ENCODE peak calls at places on chromosomes 1 and 21, in ten cellular contexts. One of them, this sample, is unnamed.

GRCh38 chr1:169670836-169671235 is 40.6 kb downstream of the SELL start:
- DNase-seq in GM12865: no peak
- DNase-seq in cardiac fibroblast: no peak
- DNase-seq in HCT116: no peak
- DNase-seq in fibroblast of the aortic adventitia: no peak
- DNase-seq in body of pancreas: no peak
- DNase-seq in right lobe of liver: no peak
- DNase-seq in testis: no peak
- DNase-seq in thoracic aorta: no peak
- DNase-seq in MM.1S: no peak
- DNase-seq in this sample: no peak

GRCh38 chr1:31848381-31848897 is 32.6 kb upstream of the SPOCD1 start:
- DNase-seq in right lobe of liver: no peak
- DNase-seq in testis: no peak
- DNase-seq in fibroblast of the aortic adventitia: no peak
- DNase-seq in HCT116: no peak
- DNase-seq in MM.1S: peak
- DNase-seq in body of pancreas: no peak
- DNase-seq in GM12865: peak
- DNase-seq in thoracic aorta: no peak
- DNase-seq in cardiac fibroblast: no peak
- DNase-seq in this sample: no peak

GRCh38 chr1:39317910-39318633 is 113.6 kb downstream of the MACF1 start:
- DNase-seq in HCT116: no peak
- DNase-seq in cardiac fibroblast: peak
- DNase-seq in GM12865: no peak
- DNase-seq in testis: no peak
- DNase-seq in thoracic aorta: no peak
- DNase-seq in body of pancreas: no peak
- DNase-seq in right lobe of liver: no peak
- DNase-seq in fibroblast of the aortic adventitia: no peak
- DNase-seq in MM.1S: no peak
- DNase-seq in this sample: no peak

GRCh38 chr1:225426395-225427248 is 1.2 kb downstream of the LBR start:
- DNase-seq in thoracic aorta: no peak
- DNase-seq in cardiac fibroblast: peak
- DNase-seq in fibroblast of the aortic adventitia: peak
- DNase-seq in GM12865: peak
- DNase-seq in body of pancreas: peak
- DNase-seq in HCT116: no peak
- DNase-seq in testis: peak
- DNase-seq in MM.1S: peak
- DNase-seq in right lobe of liver: peak
- DNase-seq in this sample: peak

GRCh38 chr1:148374101-148374500 is 109.0 kb downstream of the PPIAL4G start:
- DNase-seq in thoracic aorta: no peak
- DNase-seq in MM.1S: no peak
- DNase-seq in cardiac fibroblast: no peak
- DNase-seq in HCT116: no peak
- DNase-seq in body of pancreas: no peak
- DNase-seq in GM12865: no peak
- DNase-seq in fibroblast of the aortic adventitia: no peak
- DNase-seq in testis: no peak
- DNase-seq in right lobe of liver: no peak
- DNase-seq in this sample: no peak

GRCh38 chr21:41642399-41642798 is 124.5 kb downstream of the RIPK4 start:
- DNase-seq in MM.1S: no peak
- DNase-seq in thoracic aorta: no peak
- DNase-seq in right lobe of liver: peak
- DNase-seq in fibroblast of the aortic adventitia: peak
- DNase-seq in HCT116: no peak
- DNase-seq in body of pancreas: no peak
- DNase-seq in GM12865: no peak
- DNase-seq in cardiac fibroblast: no peak
- DNase-seq in testis: no peak
- DNase-seq in this sample: no peak

GRCh38 chr21:38819719-38820147 is 14.0 kb downstream of the ETS2 start:
- DNase-seq in fibroblast of the aortic adventitia: peak
- DNase-seq in MM.1S: no peak
- DNase-seq in cardiac fibroblast: peak
- DNase-seq in thoracic aorta: no peak
- DNase-seq in body of pancreas: no peak
- DNase-seq in GM12865: no peak
- DNase-seq in HCT116: peak
- DNase-seq in right lobe of liver: peak
- DNase-seq in testis: no peak
- DNase-seq in this sample: peak

GRCh38 chr1:186404454-186405051 is 28.9 kb downstream of the ODR4 start:
- DNase-seq in cardiac fibroblast: peak
- DNase-seq in testis: no peak
- DNase-seq in body of pancreas: no peak
- DNase-seq in thoracic aorta: no peak
- DNase-seq in fibroblast of the aortic adventitia: peak
- DNase-seq in right lobe of liver: no peak
- DNase-seq in GM12865: peak
- DNase-seq in MM.1S: peak
- DNase-seq in HCT116: no peak
- DNase-seq in this sample: peak

GRCh38 chr1:3976821-3977220 is 76.7 kb upstream of the C1orf174 start:
- DNase-seq in HCT116: no peak
- DNase-seq in thoracic aorta: no peak
- DNase-seq in fibroblast of the aortic adventitia: no peak
- DNase-seq in body of pancreas: no peak
- DNase-seq in testis: no peak
- DNase-seq in MM.1S: no peak
- DNase-seq in cardiac fibroblast: no peak
- DNase-seq in GM12865: no peak
- DNase-seq in right lobe of liver: no peak
- DNase-seq in this sample: no peak

GRCh38 chr1:198776602-198777029 is 137.8 kb downstream of the PTPRC start:
- DNase-seq in fibroblast of the aortic adventitia: peak
- DNase-seq in right lobe of liver: peak
- DNase-seq in testis: peak
- DNase-seq in GM12865: no peak
- DNase-seq in cardiac fibroblast: peak
- DNase-seq in HCT116: no peak
- DNase-seq in MM.1S: no peak
- DNase-seq in thoracic aorta: no peak
- DNase-seq in body of pancreas: peak
- DNase-seq in this sample: peak

GRCh38 chr1:222996307-222996983 is 146.6 kb downstream of the TLR5 start:
- DNase-seq in cardiac fibroblast: no peak
- DNase-seq in fibroblast of the aortic adventitia: no peak
- DNase-seq in right lobe of liver: no peak
- DNase-seq in testis: no peak
- DNase-seq in body of pancreas: no peak
- DNase-seq in HCT116: no peak
- DNase-seq in MM.1S: no peak
- DNase-seq in GM12865: no peak
- DNase-seq in thoracic aorta: no peak
- DNase-seq in this sample: no peak

GRCh38 chr1:54927475-54928240 is 40.7 kb upstream of the DHCR24 start:
- DNase-seq in HCT116: no peak
- DNase-seq in testis: peak
- DNase-seq in thoracic aorta: no peak
- DNase-seq in body of pancreas: peak
- DNase-seq in GM12865: no peak
- DNase-seq in MM.1S: no peak
- DNase-seq in fibroblast of the aortic adventitia: peak
- DNase-seq in right lobe of liver: no peak
- DNase-seq in cardiac fibroblast: peak
- DNase-seq in this sample: peak

GRCh38 chr21:45293214-45293725 is 5.6 kb upstream of the POFUT2 start:
- DNase-seq in GM12865: no peak
- DNase-seq in fibroblast of the aortic adventitia: peak
- DNase-seq in HCT116: no peak
- DNase-seq in testis: peak
- DNase-seq in MM.1S: no peak
- DNase-seq in body of pancreas: no peak
- DNase-seq in right lobe of liver: peak
- DNase-seq in thoracic aorta: no peak
- DNase-seq in cardiac fibroblast: peak
- DNase-seq in this sample: no peak

GRCh38 chr1:61120307-61120840 is 38.0 kb downstream of the NFIA start:
- DNase-seq in thoracic aorta: no peak
- DNase-seq in testis: no peak
- DNase-seq in GM12865: no peak
- DNase-seq in body of pancreas: no peak
- DNase-seq in MM.1S: no peak
- DNase-seq in fibroblast of the aortic adventitia: peak
- DNase-seq in cardiac fibroblast: peak
- DNase-seq in right lobe of liver: no peak
- DNase-seq in HCT116: no peak
- DNase-seq in this sample: no peak

GRCh38 chr1:67833595-67833926 is 294 bp upstream of the GNG12 start:
- DNase-seq in HCT116: no peak
- DNase-seq in cardiac fibroblast: peak
- DNase-seq in body of pancreas: no peak
- DNase-seq in thoracic aorta: no peak
- DNase-seq in fibroblast of the aortic adventitia: peak
- DNase-seq in MM.1S: no peak
- DNase-seq in testis: peak
- DNase-seq in GM12865: no peak
- DNase-seq in right lobe of liver: no peak
- DNase-seq in this sample: peak

GRCh38 chr1:173715538-173715844 is 710 bp downstream of the KLHL20 start:
- DNase-seq in fibroblast of the aortic adventitia: no peak
- DNase-seq in thoracic aorta: no peak
- DNase-seq in HCT116: no peak
- DNase-seq in testis: no peak
- DNase-seq in right lobe of liver: no peak
- DNase-seq in MM.1S: no peak
- DNase-seq in GM12865: no peak
- DNase-seq in body of pancreas: no peak
- DNase-seq in cardiac fibroblast: no peak
- DNase-seq in this sample: no peak

GRCh38 chr1:47578026-47578861 is 140.4 kb downstream of the FOXD2 start:
- DNase-seq in HCT116: no peak
- DNase-seq in thoracic aorta: no peak
- DNase-seq in body of pancreas: no peak
- DNase-seq in GM12865: no peak
- DNase-seq in MM.1S: no peak
- DNase-seq in right lobe of liver: no peak
- DNase-seq in fibroblast of the aortic adventitia: no peak
- DNase-seq in cardiac fibroblast: no peak
- DNase-seq in testis: peak
- DNase-seq in this sample: peak

GRCh38 chr21:44920694-44921604 is at the start of gene ITGB2:
- DNase-seq in right lobe of liver: peak
- DNase-seq in cardiac fibroblast: no peak
- DNase-seq in body of pancreas: no peak
- DNase-seq in fibroblast of the aortic adventitia: no peak
- DNase-seq in HCT116: no peak
- DNase-seq in MM.1S: no peak
- DNase-seq in testis: no peak
- DNase-seq in GM12865: peak
- DNase-seq in thoracic aorta: no peak
- DNase-seq in this sample: no peak

GRCh38 chr1:240190881-240191385 is 99.2 kb downstream of the FMN2 start:
- DNase-seq in HCT116: no peak
- DNase-seq in testis: no peak
- DNase-seq in MM.1S: peak
- DNase-seq in fibroblast of the aortic adventitia: peak
- DNase-seq in right lobe of liver: no peak
- DNase-seq in body of pancreas: no peak
- DNase-seq in thoracic aorta: no peak
- DNase-seq in GM12865: peak
- DNase-seq in cardiac fibroblast: peak
- DNase-seq in this sample: peak

GRCh38 chr1:204095248-204095640 is 22.3 kb downstream of the SOX13 start:
- DNase-seq in thoracic aorta: no peak
- DNase-seq in MM.1S: no peak
- DNase-seq in body of pancreas: no peak
- DNase-seq in HCT116: no peak
- DNase-seq in GM12865: no peak
- DNase-seq in right lobe of liver: no peak
- DNase-seq in cardiac fibroblast: no peak
- DNase-seq in testis: no peak
- DNase-seq in fibroblast of the aortic adventitia: no peak
- DNase-seq in this sample: no peak

GRCh38 chr1:91383461-91383860 is 21.2 kb downstream of the HFM1 start:
- DNase-seq in GM12865: no peak
- DNase-seq in thoracic aorta: no peak
- DNase-seq in cardiac fibroblast: no peak
- DNase-seq in fibroblast of the aortic adventitia: peak
- DNase-seq in testis: no peak
- DNase-seq in right lobe of liver: no peak
- DNase-seq in body of pancreas: no peak
- DNase-seq in MM.1S: no peak
- DNase-seq in HCT116: no peak
- DNase-seq in this sample: no peak

GRCh38 chr1:91381844-91382243 is 22.8 kb downstream of the HFM1 start:
- DNase-seq in testis: no peak
- DNase-seq in thoracic aorta: no peak
- DNase-seq in GM12865: no peak
- DNase-seq in right lobe of liver: no peak
- DNase-seq in cardiac fibroblast: no peak
- DNase-seq in HCT116: no peak
- DNase-seq in body of pancreas: no peak
- DNase-seq in fibroblast of the aortic adventitia: no peak
- DNase-seq in MM.1S: no peak
- DNase-seq in this sample: no peak
- H3K4me3 ChIP-seq in testis: no peak
- H3K4me3 ChIP-seq in thoracic aorta: no peak
- H3K4me3 ChIP-seq in GM12865: no peak
- H3K4me3 ChIP-seq in right lobe of liver: no peak
- H3K4me3 ChIP-seq in cardiac fibroblast: no peak
- H3K4me3 ChIP-seq in HCT116: no peak
- H3K4me3 ChIP-seq in body of pancreas: no peak
- H3K4me3 ChIP-seq in fibroblast of the aortic adventitia: no peak
- H3K4me3 ChIP-seq in MM.1S: no peak
- H3K4me3 ChIP-seq in this sample: no peak

GRCh38 chr1:197327776-197328364 is 59.8 kb downstream of the CRB1 start:
- DNase-seq in thoracic aorta: no peak
- DNase-seq in right lobe of liver: no peak
- DNase-seq in fibroblast of the aortic adventitia: peak
- DNase-seq in HCT116: no peak
- DNase-seq in MM.1S: peak
- DNase-seq in cardiac fibroblast: peak
- DNase-seq in testis: no peak
- DNase-seq in body of pancreas: no peak
- DNase-seq in GM12865: no peak
- DNase-seq in this sample: peak
- TF ChIP-seq CTCF in thoracic aorta: peak
- TF ChIP-seq CTCF in right lobe of liver: peak
- TF ChIP-seq CTCF in fibroblast of the aortic adventitia: peak
- TF ChIP-seq CTCF in HCT116: peak
- TF ChIP-seq CTCF in MM.1S: peak
- TF ChIP-seq CTCF in cardiac fibroblast: peak
- TF ChIP-seq CTCF in testis: peak
- TF ChIP-seq CTCF in body of pancreas: peak
- TF ChIP-seq CTCF in GM12865: peak
- TF ChIP-seq CTCF in this sample: peak

GRCh38 chr1:25196830-25197229 is 35.5 kb downstream of the SYF2 start:
- DNase-seq in testis: no peak
- DNase-seq in right lobe of liver: no peak
- DNase-seq in cardiac fibroblast: no peak
- DNase-seq in body of pancreas: no peak
- DNase-seq in MM.1S: no peak
- DNase-seq in fibroblast of the aortic adventitia: no peak
- DNase-seq in HCT116: no peak
- DNase-seq in GM12865: no peak
- DNase-seq in thoracic aorta: no peak
- DNase-seq in this sample: no peak
- H3K4me3 ChIP-seq in testis: no peak
- H3K4me3 ChIP-seq in right lobe of liver: no peak
- H3K4me3 ChIP-seq in cardiac fibroblast: no peak
- H3K4me3 ChIP-seq in body of pancreas: no peak
- H3K4me3 ChIP-seq in MM.1S: no peak
- H3K4me3 ChIP-seq in fibroblast of the aortic adventitia: no peak
- H3K4me3 ChIP-seq in HCT116: no peak
- H3K4me3 ChIP-seq in GM12865: no peak
- H3K4me3 ChIP-seq in thoracic aorta: no peak
- H3K4me3 ChIP-seq in this sample: no peak

GRCh38 chr1:175221548-175222175 is 29.1 kb upstream of the KIAA0040 start:
- DNase-seq in MM.1S: no peak
- DNase-seq in GM12865: no peak
- DNase-seq in cardiac fibroblast: peak
- DNase-seq in fibroblast of the aortic adventitia: peak
- DNase-seq in testis: peak
- DNase-seq in right lobe of liver: no peak
- DNase-seq in body of pancreas: peak
- DNase-seq in thoracic aorta: no peak
- DNase-seq in HCT116: no peak
- DNase-seq in this sample: peak
- TF ChIP-seq CTCF in MM.1S: no peak
- TF ChIP-seq CTCF in GM12865: no peak
- TF ChIP-seq CTCF in cardiac fibroblast: no peak
- TF ChIP-seq CTCF in fibroblast of the aortic adventitia: no peak
- TF ChIP-seq CTCF in testis: no peak
- TF ChIP-seq CTCF in right lobe of liver: no peak
- TF ChIP-seq CTCF in body of pancreas: peak
- TF ChIP-seq CTCF in thoracic aorta: no peak
- TF ChIP-seq CTCF in HCT116: no peak
- TF ChIP-seq CTCF in this sample: no peak